ENCODE peak calls at places on chromosomes 13 and 19, in ten cellular contexts. D is testis, P is RWPE1, K is heart right ventricle, X is hepatocyte, H is esophagus squamous epithelium, J is PC-3, Z is H1, A is dorsolateral prefrontal cortex, V is left lung. U is an unnamed sample.
A peak's percentile ranks its signal among the peaks of the same experiment; 100 is the strongest.

GRCh38 chr19:52638601-52639000 is 446 bp upstream of the ZNF83 start:
- DNase-seq in P (peak; percentile 12), Z (no peak), X (peak; percentile 43), H (no peak), J (no peak), D (peak; percentile 24), A (peak; percentile 12), V (peak; percentile 74), K (peak; percentile 17), U (peak; percentile 9)

GRCh38 chr19:42024622-42025111 is 30.6 kb upstream of the ATP1A3 start:
- DNase-seq in V (no peak), X (peak; percentile 54), H (no peak), Z (no peak), K (peak; percentile 75), A (no peak), P (no peak), J (no peak), D (peak; percentile 35), U (no peak)

GRCh38 chr13:35190241-35190640 is 248.2 kb downstream of the NBEA start:
- DNase-seq in P (no peak), V (no peak), Z (no peak), J (no peak), X (no peak), H (no peak), A (no peak), K (no peak), D (no peak), U (no peak)

GRCh38 chr13:41746259-41746658 is 214.7 kb downstream of the VWA8 start:
- DNase-seq in J (peak; percentile 67), H (no peak), K (no peak), V (no peak), A (no peak), P (peak; percentile 11), Z (no peak), D (no peak), X (no peak), U (no peak)

GRCh38 chr13:28805193-28805819 is 14.8 kb upstream of the MTUS2 start:
- DNase-seq in D (peak; percentile 78), J (peak; percentile 41), Z (no peak), A (no peak), H (no peak), V (peak; percentile 73), X (peak; percentile 26), K (peak; percentile 48), P (no peak), U (no peak)

GRCh38 chr13:30829788-30830637 is 76.1 kb upstream of the MEDAG start:
- DNase-seq in X (no peak), J (peak; percentile 41), P (no peak), H (no peak), D (no peak), A (no peak), V (no peak), K (no peak), Z (no peak), U (no peak)

GRCh38 chr13:21033224-21033855 is 28.0 kb downstream of the LATS2 start:
- DNase-seq in D (peak; percentile 52), V (no peak), X (no peak), J (peak; percentile 89), A (no peak), K (no peak), Z (no peak), H (no peak), P (no peak), U (no peak)

GRCh38 chr19:11444059-11444458 is 8.6 kb downstream of the PRKCSH start:
- DNase-seq in K (no peak), D (no peak), P (peak; percentile 54), V (no peak), A (no peak), X (no peak), Z (no peak), H (no peak), J (no peak), U (no peak)

GRCh38 chr13:99404005-99404755 is 97.0 kb upstream of the GPR183 start:
- DNase-seq in P (peak; percentile 32), J (peak; percentile 7), X (no peak), A (no peak), D (no peak), Z (no peak), V (no peak), K (no peak), H (no peak), U (peak; percentile 56)

GRCh38 chr19:46239193-46239767 is 9.7 kb downstream of the IGFL1 start:
- DNase-seq in A (no peak), Z (no peak), P (no peak), J (no peak), X (no peak), H (no peak), D (no peak), K (no peak), V (no peak), U (no peak)

GRCh38 chr19:46241676-46242075 is 12.1 kb downstream of the IGFL1 start:
- DNase-seq in P (no peak), D (no peak), J (no peak), H (no peak), Z (no peak), X (no peak), V (no peak), K (no peak), A (no peak), U (no peak)

GRCh38 chr19:46240693-46241092 is 11.2 kb downstream of the IGFL1 start:
- DNase-seq in D (no peak), V (no peak), J (no peak), X (no peak), P (no peak), Z (no peak), H (no peak), K (no peak), A (no peak), U (no peak)
- H3K27ac ChIP-seq in D (no peak overlapping the region), V (no peak overlapping the region), J (no peak overlapping the region), X (no peak overlapping the region), P (no peak overlapping the region), Z (no peak overlapping the region), H (no peak overlapping the region), K (no peak overlapping the region), A (no peak overlapping the region), U (no peak overlapping the region)

GRCh38 chr13:50916701-50917184 is 7.2 kb downstream of the RNASEH2B start:
- DNase-seq in H (no peak), X (no peak), Z (no peak), V (no peak), D (no peak), J (no peak), A (no peak), K (no peak), P (no peak), U (no peak)
- H3K27ac ChIP-seq in H (peak overlapping the region; percentile 74), X (no peak overlapping the region), Z (no peak overlapping the region), V (peak overlapping the region; percentile 71), D (no peak overlapping the region), J (no peak overlapping the region), A (peak overlapping the region; percentile 46), K (peak overlapping the region; percentile 28), P (no peak overlapping the region), U (peak overlapping the region; percentile 34)

GRCh38 chr19:21611659-21612402 is 106.4 kb downstream of the ZNF429 start:
- DNase-seq in J (no peak), H (no peak), A (no peak), D (no peak), P (no peak), K (no peak), V (no peak), X (no peak), Z (no peak), U (no peak)
- H3K27ac ChIP-seq in J (no peak overlapping the region), H (no peak overlapping the region), A (no peak overlapping the region), D (no peak overlapping the region), P (no peak overlapping the region), K (no peak overlapping the region), V (no peak overlapping the region), X (no peak overlapping the region), Z (no peak overlapping the region), U (no peak overlapping the region)

GRCh38 chr19:8592231-8593009 is 15.2 kb upstream of the MYO1F start:
- DNase-seq in V (peak; percentile 92), K (peak; percentile 96), X (peak; percentile 99), D (peak; percentile 98), H (peak; percentile 64), P (peak; percentile 69), A (peak; percentile 91), Z (peak; percentile 100), J (peak; percentile 33), U (peak; percentile 99)
- H3K27ac ChIP-seq in V (no peak overlapping the region), K (no peak overlapping the region), X (no peak overlapping the region), D (no peak overlapping the region), H (peak overlapping the region; percentile 53), P (no peak overlapping the region), A (no peak overlapping the region), Z (no peak overlapping the region), J (no peak overlapping the region), U (peak overlapping the region; percentile 63)

GRCh38 chr13:49638416-49639072 is 10.2 kb downstream of the ARL11 start:
- DNase-seq in H (no peak), A (no peak), J (peak; percentile 43), D (no peak), P (no peak), V (no peak), K (no peak), Z (no peak), X (no peak), U (no peak)

GRCh38 chr13:49643003-49643651 is 14.8 kb downstream of the ARL11 start:
- DNase-seq in D (no peak), H (no peak), Z (no peak), A (no peak), V (no peak), J (no peak), K (no peak), P (no peak), X (no peak), U (no peak)

GRCh38 chr13:49645451-49645850 is 17.1 kb downstream of the ARL11 start:
- DNase-seq in K (no peak), A (no peak), H (no peak), X (no peak), V (no peak), J (no peak), Z (no peak), D (no peak), P (no peak), U (no peak)

GRCh38 chr13:49637989-49638388 is 9.7 kb downstream of the ARL11 start:
- DNase-seq in Z (no peak), H (no peak), D (no peak), P (no peak), A (no peak), V (no peak), J (peak; percentile 5), X (no peak), K (no peak), U (no peak)

GRCh38 chr13:49641810-49642291 is 13.5 kb downstream of the ARL11 start:
- DNase-seq in D (no peak), J (peak; percentile 36), Z (no peak), K (no peak), A (no peak), V (peak; percentile 83), X (peak; percentile 35), H (peak; percentile 14), P (peak; percentile 62), U (no peak)
- H3K27ac ChIP-seq in D (no peak overlapping the region), J (no peak overlapping the region), Z (no peak overlapping the region), K (peak overlapping the region; percentile 14), A (no peak overlapping the region), V (peak overlapping the region; percentile 73), X (no peak overlapping the region), H (peak overlapping the region; percentile 72), P (peak overlapping the region; percentile 60), U (peak overlapping the region; percentile 48)

DNA sequence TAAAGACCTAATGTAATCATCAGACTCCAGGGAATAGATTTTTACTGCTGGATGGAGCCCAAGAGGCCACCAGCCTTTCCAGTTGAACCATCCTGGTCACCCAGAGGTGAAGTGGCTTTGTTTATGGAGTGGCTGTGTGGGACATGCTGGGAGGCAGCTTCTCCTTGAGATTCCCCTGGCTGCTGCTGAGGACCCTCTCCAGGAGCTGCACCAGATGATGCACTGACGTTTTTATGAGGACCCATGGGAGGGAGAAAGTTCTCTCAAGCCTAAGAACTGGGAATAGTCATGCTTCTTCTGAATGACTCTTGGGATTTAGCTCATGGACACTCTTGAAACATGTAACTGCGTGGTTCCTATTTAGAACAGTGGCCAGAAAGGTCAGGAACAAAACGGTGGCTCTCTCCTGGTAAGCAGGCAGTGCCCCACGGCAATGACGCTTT is 205.8 kb upstream of the MIR17HG start:
- DNase-seq in V (no peak), X (no peak), D (no peak), A (no peak), K (no peak), P (no peak), J (no peak), Z (no peak), H (no peak), U (no peak)
- H3K27ac ChIP-seq in V (no peak overlapping the region), X (no peak overlapping the region), D (no peak overlapping the region), A (no peak overlapping the region), K (no peak overlapping the region), P (no peak overlapping the region), J (no peak overlapping the region), Z (no peak overlapping the region), H (no peak overlapping the region), U (peak overlapping the region; percentile 70)